ENCODE peak calls at places on chromosomes 5 and 9, in ten cellular contexts. Y, K, N, H, L, S, I, Z, O and G are unnamed samples.

GRCh38 chr5:120096413-120096812 is 367.7 kb upstream of the PRR16 start:
- DNase-seq in Y (peak), K (no peak), N (no peak), H (no peak), L (no peak), S (peak), I (no peak), Z (no peak), O (no peak), G (no peak)

GRCh38 chr5:88665750-88666215 is 217.2 kb downstream of the MEF2C start:
- DNase-seq in Y (no peak), K (no peak), N (no peak), H (no peak), L (no peak), S (no peak), I (no peak), Z (no peak), O (no peak), G (no peak)

GRCh38 chr9:4224181-4224580 is 75.7 kb downstream of the GLIS3 start:
- DNase-seq in Y (no peak), K (no peak), N (no peak), H (no peak), L (no peak), S (no peak), I (no peak), Z (no peak), O (no peak), G (no peak)

GRCh38 chr9:81685763-81686613 is 3.4 kb downstream of the TLE1 start:
- DNase-seq in Y (peak), K (no peak), N (peak), H (no peak), L (no peak), S (peak), I (peak), Z (no peak), O (peak), G (no peak)

GRCh38 chr5:102678267-102679058 is 76.6 kb upstream of the PAM start:
- DNase-seq in Y (peak), K (no peak), N (no peak), H (no peak), L (no peak), S (peak), I (no peak), Z (no peak), O (peak), G (no peak)

GRCh38 chr5:95057610-95058009 is 227.3 kb downstream of the MCTP1 start:
- DNase-seq in Y (no peak), K (no peak), N (no peak), H (no peak), L (no peak), S (no peak), I (no peak), Z (no peak), O (no peak), G (no peak)

GRCh38 chr9:98255064-98255577 is 328 bp downstream of the TBC1D2 start:
- DNase-seq in Y (peak), K (peak), N (no peak), H (no peak), L (no peak), S (peak), I (peak), Z (no peak), O (peak), G (no peak)

GRCh38 chr9:110427497-110428104 is 89.9 kb upstream of the TXNDC8 start:
- DNase-seq in Y (peak), K (no peak), N (peak), H (peak), L (peak), S (peak), I (peak), Z (no peak), O (no peak), G (no peak)

GRCh38 chr9:11063263-11063662 is 450.5 kb upstream of the PTPRD start:
- DNase-seq in Y (no peak), K (no peak), N (no peak), H (no peak), L (no peak), S (no peak), I (no peak), Z (no peak), O (no peak), G (no peak)

GRCh38 chr5:113345261-113345940 is 89.4 kb downstream of the TSSK1B start:
- DNase-seq in Y (no peak), K (no peak), N (no peak), H (no peak), L (no peak), S (no peak), I (no peak), Z (no peak), O (no peak), G (no peak)

GRCh38 chr5:76958976-76959767 is 6.3 kb downstream of the CRHBP start:
- DNase-seq in Y (peak), K (peak), N (no peak), H (no peak), L (no peak), S (peak), I (no peak), Z (no peak), O (peak), G (no peak)

GRCh38 chr9:29588361-29588760 is 2015.1 kb upstream of the C9orf72 start:
- DNase-seq in Y (no peak), K (no peak), N (no peak), H (no peak), L (no peak), S (no peak), I (no peak), Z (no peak), O (no peak), G (no peak)

GRCh38 chr5:72028382-72028781 is 78.9 kb upstream of the MAP1B start:
- DNase-seq in Y (no peak), K (no peak), N (no peak), H (no peak), L (no peak), S (no peak), I (no peak), Z (no peak), O (no peak), G (no peak)

GRCh38 chr5:68339921-68340321 is 124.4 kb downstream of the PIK3R1 start:
- DNase-seq in Y (peak), K (no peak), N (no peak), H (no peak), L (no peak), S (no peak), I (no peak), Z (no peak), O (no peak), G (no peak)

GRCh38 chr5:39191216-39191615 is 28.1 kb downstream of the FYB1 start:
- DNase-seq in Y (no peak), K (no peak), N (no peak), H (no peak), L (no peak), S (no peak), I (no peak), Z (no peak), O (no peak), G (no peak)

GRCh38 chr5:37437716-37438115 is 58.6 kb downstream of the WDR70 start:
- DNase-seq in Y (no peak), K (no peak), N (no peak), H (no peak), L (no peak), S (peak), I (no peak), Z (no peak), O (no peak), G (no peak)

GRCh38 chr9:13845460-13845859 is 468.5 kb downstream of the NFIB start:
- DNase-seq in Y (peak), K (no peak), N (no peak), H (no peak), L (no peak), S (peak), I (no peak), Z (no peak), O (no peak), G (no peak)

GRCh38 chr5:93789173-93790070 is 48.0 kb upstream of the POU5F2 start:
- DNase-seq in Y (peak), K (peak), N (peak), H (no peak), L (no peak), S (peak), I (no peak), Z (no peak), O (peak), G (no peak)

GRCh38 chr9:124574944-124575343 is 67.7 kb upstream of the NR5A1 start:
- DNase-seq in Y (peak), K (peak), N (no peak), H (no peak), L (peak), S (peak), I (no peak), Z (no peak), O (peak), G (no peak)

GRCh38 chr5:36240779-36241635 is 718 bp downstream of the NADK2 start:
- DNase-seq in Y (peak), K (peak), N (no peak), H (peak), L (peak), S (peak), I (peak), Z (no peak), O (peak), G (peak)

GRCh38 chr5:116696356-116696755 is 121.7 kb upstream of the SEMA6A start:
- DNase-seq in Y (no peak), K (no peak), N (no peak), H (no peak), L (no peak), S (no peak), I (no peak), Z (no peak), O (no peak), G (no peak)

GRCh38 chr5:135913713-135914626 is 18.3 kb upstream of the IL9 start:
- DNase-seq in Y (no peak), K (no peak), N (no peak), H (no peak), L (no peak), S (no peak), I (no peak), Z (no peak), O (no peak), G (no peak)